ENCODE peak calls at places on chromosome 1, in five cellular contexts. M is hepatocyte, Z is DND-41, T is astrocyte, R is GM23338. E is an unnamed sample.

GRCh38 chr1:64505944-64506658 is 36.2 kb downstream of the CACHD1 start:
- DNase-seq in M (peak; percentile 69), Z (no peak), T (no peak), R (no peak), E (no peak)

GRCh38 chr1:3917761-3918160 is 17.7 kb upstream of the C1orf174 start:
- DNase-seq in M (no peak), Z (no peak), T (no peak), R (no peak), E (no peak)

GRCh38 chr1:24969616-24970398 is 39.7 kb upstream of the RUNX3 start:
- DNase-seq in M (no peak), Z (no peak), T (no peak), R (no peak), E (no peak)

GRCh38 chr1:50427086-50427817 is 4.0 kb upstream of the DMRTA2 start:
- DNase-seq in M (no peak), Z (no peak), T (no peak), R (peak; percentile 41), E (no peak)

GRCh38 chr1:144551107-144551542 is 41.6 kb upstream of the PPIAL4F start:
- DNase-seq in M (peak; percentile 5), Z (no peak), T (no peak), R (peak; percentile 30), E (no peak)

GRCh38 chr1:87669671-87670070 is 341.0 kb downstream of the LMO4 start:
- DNase-seq in M (peak; percentile 27), Z (no peak), T (no peak), R (no peak), E (no peak)

GRCh38 chr1:185920602-185921001 is 186.4 kb downstream of the HMCN1 start:
- DNase-seq in M (no peak), Z (no peak), T (no peak), R (no peak), E (no peak)

GRCh38 chr1:7594002-7594713 is 176.9 kb upstream of the VAMP3 start:
- DNase-seq in M (no peak), Z (no peak), T (no peak), R (no peak), E (peak; percentile 49)

GRCh38 chr1:162003061-162003824 is 20.4 kb downstream of the OLFML2B start:
- DNase-seq in M (peak; percentile 19), Z (no peak), T (peak; percentile 99), R (no peak), E (no peak)

GRCh38 chr1:233367057-233367759 is 39.7 kb downstream of the MAP3K21 start:
- DNase-seq in M (no peak), Z (no peak), T (peak; percentile 87), R (peak; percentile 83), E (no peak)

GRCh38 chr1:40058453-40059291 is 18.1 kb downstream of the CAP1 start:
- DNase-seq in M (peak; percentile 22), Z (no peak), T (peak; percentile 39), R (no peak), E (no peak)

GRCh38 chr1:41872074-41872473 is 46.6 kb downstream of the HIVEP3 start:
- DNase-seq in M (no peak), Z (no peak), T (no peak), R (no peak), E (peak; percentile 51)

GRCh38 chr1:9235123-9235513 is 544 bp downstream of the H6PD start:
- DNase-seq in M (no peak), Z (no peak), T (peak; percentile 29), R (peak; percentile 71), E (no peak)

GRCh38 chr1:94105957-94106529 is 14.9 kb downstream of the ABCA4 start:
- DNase-seq in M (no peak), Z (peak; percentile 36), T (peak; percentile 50), R (no peak), E (no peak)

GRCh38 chr1:46277658-46278373 is 25.6 kb downstream of the LRRC41 start:
- DNase-seq in M (no peak), Z (no peak), T (no peak), R (no peak), E (no peak)

GRCh38 chr1:87200875-87201638 is 127.6 kb upstream of the LMO4 start:
- DNase-seq in M (peak; percentile 19), Z (no peak), T (no peak), R (peak; percentile 66), E (no peak)

GRCh38 chr1:115041654-115042053 is 12.0 kb downstream of the TSHB start:
- DNase-seq in M (peak; percentile 48), Z (no peak), T (no peak), R (peak; percentile 72), E (no peak)

GRCh38 chr1:211613951-211614350 is 35.0 kb upstream of the SLC30A1 start:
- DNase-seq in M (no peak), Z (no peak), T (no peak), R (no peak), E (no peak)

GRCh38 chr1:205913451-205914204 is 29.6 kb downstream of the SLC26A9 start:
- DNase-seq in M (peak; percentile 43), Z (no peak), T (peak; percentile 41), R (no peak), E (peak; percentile 22)

GRCh38 chr1:156493154-156493631 is 7.4 kb downstream of the MEF2D start:
- DNase-seq in M (no peak), Z (no peak), T (no peak), R (no peak), E (peak; percentile 79)

GRCh38 chr1:214518387-214518786 is 33.0 kb downstream of the PTPN14 start:
- DNase-seq in M (no peak), Z (no peak), T (peak; percentile 58), R (no peak), E (no peak)

GRCh38 chr1:95304803-95305202 is 70.8 kb downstream of the RWDD3 start:
- DNase-seq in M (no peak), Z (no peak), T (no peak), R (no peak), E (no peak)

GRCh38 chr1:167065481-167065880 is 24.7 kb downstream of the GPA33 start:
- DNase-seq in M (no peak), Z (no peak), T (no peak), R (no peak), E (no peak)

GRCh38 chr1:206002833-206003532 is at the start of gene RAB7B:
- DNase-seq in M (peak; percentile 69), Z (no peak), T (peak; percentile 68), R (no peak), E (no peak)

GRCh38 chr1:234863596-234863995 is 253.6 kb upstream of the IRF2BP2 start:
- DNase-seq in M (no peak), Z (no peak), T (peak; percentile 80), R (no peak), E (no peak)

GRCh38 chr1:187933562-187934419 is 1105.0 kb downstream of the PLA2G4A start:
- DNase-seq in M (no peak), Z (no peak), T (no peak), R (no peak), E (no peak)

DNA sequence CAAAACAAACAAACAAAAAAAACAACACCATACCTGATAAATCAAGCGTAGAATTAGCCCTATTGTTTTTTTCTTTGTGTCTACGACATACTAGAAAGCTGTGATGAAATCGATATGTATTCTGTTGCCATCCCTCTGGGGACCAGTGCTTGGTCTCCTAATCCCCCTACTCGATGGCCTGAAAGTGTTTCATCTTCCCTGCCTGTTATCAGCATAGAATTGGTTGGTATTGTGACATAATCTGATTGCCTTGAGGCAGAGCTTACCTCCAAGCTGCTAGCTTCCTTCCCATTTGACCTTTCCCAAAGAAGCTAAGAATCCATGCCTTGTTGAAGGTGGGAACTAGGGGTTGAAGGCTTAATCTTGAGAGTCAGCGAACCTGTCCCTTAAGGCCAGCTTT is 40.7 kb upstream of the PIGV start:
- DNase-seq in M (no peak), Z (no peak), T (no peak), R (no peak), E (no peak)
- H3K4me1 ChIP-seq in M (no peaks in the 10 kb centered on the region), Z (peaks cover 27% of the 10 kb centered on the region), T (peaks cover 23% of the 10 kb centered on the region), R (peaks cover 12% of the 10 kb centered on the region), E (peaks cover 29% of the 10 kb centered on the region)

GRCh38 chr1:74195339-74195738 is 2.6 kb downstream of the LRRIQ3 start:
- DNase-seq in M (no peak), Z (no peak), T (no peak), R (no peak), E (no peak)

GRCh38 chr1:74193908-74194307 is 4.1 kb downstream of the LRRIQ3 start:
- DNase-seq in M (no peak), Z (no peak), T (peak; percentile 30), R (no peak), E (no peak)

GRCh38 chr1:74197255-74197654 is 721 bp downstream of the LRRIQ3 start:
- DNase-seq in M (no peak), Z (no peak), T (no peak), R (no peak), E (no peak)

GRCh38 chr1:74197657-74198552 is at the start of the genes FPGT and LRRIQ3:
- DNase-seq in M (peak; percentile 98), Z (peak; percentile 96), T (peak; percentile 82), R (peak; percentile 97), E (peak; percentile 99)

GRCh38 chr1:74199504-74199903 is 1.5 kb downstream of the FPGT start:
- DNase-seq in M (no peak), Z (no peak), T (no peak), R (no peak), E (no peak)
- H2AFZ ChIP-seq in M (no peak overlapping the region), Z (peak overlapping the region; percentile 79), T (no peak overlapping the region), R (no peak overlapping the region), E (peak overlapping the region; percentile 86)

DNA sequence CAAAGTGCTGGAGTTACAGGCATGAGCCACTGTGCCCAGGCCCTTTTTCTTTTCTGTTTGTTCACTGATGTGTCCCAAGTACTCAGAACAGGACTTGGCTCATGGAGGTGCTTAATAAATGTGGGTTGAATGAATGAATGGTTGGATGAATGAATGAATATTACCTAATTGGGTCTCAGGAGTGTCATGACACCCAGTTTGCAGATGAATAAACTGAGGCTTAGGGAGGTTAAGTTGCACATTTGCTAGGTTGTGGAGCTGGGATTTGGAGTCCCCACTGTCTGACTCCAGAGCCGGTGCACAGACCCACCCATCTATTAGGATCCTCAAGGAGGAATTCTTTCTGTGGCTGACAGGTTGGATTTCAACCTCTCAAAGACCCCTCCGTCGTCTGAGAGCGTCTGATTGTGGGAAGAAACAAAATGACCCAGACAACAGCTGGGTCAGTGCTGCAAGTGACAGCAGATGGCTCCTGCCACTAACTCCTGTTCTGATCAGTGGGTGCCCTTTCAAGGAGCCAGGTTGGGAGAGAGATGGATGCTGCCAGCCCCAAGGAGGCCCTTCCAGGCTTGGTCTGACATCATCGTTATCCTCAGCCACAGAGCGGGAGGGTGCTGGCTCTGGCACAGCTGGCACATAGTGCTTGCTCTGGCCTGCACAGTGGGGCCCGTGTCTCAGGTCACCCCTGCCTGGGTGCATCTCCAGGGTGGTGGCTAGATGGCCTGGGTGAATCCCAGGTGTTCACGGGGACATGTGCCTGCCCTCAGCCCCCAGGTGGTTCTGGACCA is 24.2 kb downstream of the ARHGEF10L start:
- DNase-seq in M (no peak), Z (no peak), T (no peak), R (no peak), E (no peak)
- H3K4me1 ChIP-seq in M (peaks cover 35% of the 10 kb centered on the region), Z (no peaks in the 10 kb centered on the region), T (peaks cover 19% of the 10 kb centered on the region), R (peaks cover 60% of the 10 kb centered on the region), E (no peaks in the 10 kb centered on the region)

DNA sequence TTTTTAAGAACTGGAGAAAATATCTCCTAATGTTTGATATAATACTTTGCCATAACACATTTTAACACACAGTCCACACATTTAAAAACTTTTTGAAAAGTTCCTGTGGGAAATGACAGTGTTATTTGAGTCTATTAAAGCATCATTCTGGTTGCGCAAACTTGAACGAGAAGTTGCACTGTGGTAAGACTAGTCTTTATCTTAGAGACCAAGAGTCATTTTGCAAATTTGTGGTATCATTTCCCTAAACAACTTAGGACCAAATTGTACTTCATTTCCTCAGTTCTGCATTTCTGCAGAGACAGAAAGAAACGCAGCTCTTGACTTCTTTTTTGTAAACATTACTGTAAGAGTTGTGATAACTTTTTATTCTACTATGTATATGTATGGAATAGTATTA is at the start of gene RGS18:
- DNase-seq in M (no peak), Z (no peak), T (no peak), R (no peak), E (peak; percentile 94)
- H2AFZ ChIP-seq in M (no peak within 1 kb of the TSS), Z (peak within 1 kb of the TSS; percentile 63), T (no peak within 1 kb of the TSS), R (no peak within 1 kb of the TSS), E (no peak within 1 kb of the TSS)

E was measured in Karpas-422.